ENCODE peak calls at places on chromosome 2, in five cellular contexts. L is body of pancreas, U is GM12865, H is skeletal muscle cell, S is astrocyte of the spinal cord. J is an unnamed sample.
A peak's percentile ranks its signal among the peaks of the same experiment; 100 is the strongest.

GRCh38 chr2:141791521-141791920 is 339.3 kb downstream of the LRP1B start:
- DNase-seq in S (no peak), U (no peak), H (no peak), L (no peak), J (no peak)

GRCh38 chr2:21779786-21780185 is 656.0 kb downstream of the TDRD15 start:
- DNase-seq in U (no peak), S (no peak), L (no peak), H (no peak), J (no peak)

GRCh38 chr2:85713836-85714235 is 19.7 kb downstream of the GNLY start:
- DNase-seq in H (no peak), L (no peak), S (no peak), U (no peak), J (no peak)

GRCh38 chr2:101450965-101451364 is 23.9 kb downstream of the RFX8 start:
- DNase-seq in S (no peak), H (no peak), L (no peak), U (no peak), J (no peak)

GRCh38 chr2:102044967-102045489 is 53.3 kb downstream of the IL1R2 start:
- DNase-seq in H (no peak), L (no peak), S (no peak), U (no peak), J (no peak)

GRCh38 chr2:138814123-138814883 is 34.1 kb upstream of the NXPH2 start:
- DNase-seq in U (peak; percentile 25), S (no peak), L (no peak), H (no peak), J (peak; percentile 3)

GRCh38 chr2:96602330-96602823 is 35.7 kb downstream of the KANSL3 start:
- DNase-seq in S (no peak), U (peak; percentile 20), L (peak; percentile 82), H (no peak), J (no peak)

GRCh38 chr2:204325468-204325867 is 219.8 kb upstream of the PARD3B start:
- DNase-seq in H (peak; percentile 48), S (peak; percentile 81), L (peak; percentile 61), U (peak; percentile 73), J (peak; percentile 79)

GRCh38 chr2:158687315-158687714 is 107.8 kb upstream of the DAPL1 start:
- DNase-seq in L (no peak), S (no peak), H (no peak), U (no peak), J (no peak)

GRCh38 chr2:239253264-239253663 is 147.6 kb downstream of the HDAC4 start:
- DNase-seq in S (no peak), L (no peak), U (peak; percentile 66), H (no peak), J (no peak)

GRCh38 chr2:217656366-217656765 is 346.4 kb downstream of the TNS1 start:
- DNase-seq in U (no peak), S (no peak), H (no peak), L (no peak), J (no peak)

GRCh38 chr2:138777996-138778395 is 2.2 kb downstream of the NXPH2 start:
- DNase-seq in U (no peak), S (peak; percentile 27), L (no peak), H (no peak), J (no peak)

GRCh38 chr2:232146294-232146693 is 184.8 kb downstream of the DIS3L2 start:
- DNase-seq in S (peak; percentile 29), L (no peak), H (no peak), U (no peak), J (peak; percentile 18)

GRCh38 chr2:217064234-217065103 is 204.6 kb upstream of the TNP1 start:
- DNase-seq in S (peak; percentile 93), L (no peak), U (peak; percentile 15), H (peak; percentile 92), J (peak; percentile 84)

GRCh38 chr2:10688921-10689807 is 611 bp downstream of the NOL10 start:
- DNase-seq in S (peak; percentile 4), U (no peak), L (peak; percentile 48), H (no peak), J (peak; percentile 32)

GRCh38 chr2:64326578-64327050 is 127.3 kb upstream of the LGALSL start:
- DNase-seq in S (no peak), U (no peak), H (no peak), L (no peak), J (no peak)

GRCh38 chr2:150681120-150681796 is 193.8 kb upstream of the RND3 start:
- DNase-seq in H (peak; percentile 82), L (no peak), U (no peak), S (peak; percentile 67), J (peak; percentile 97)

GRCh38 chr2:143347303-143347702 is 218.1 kb downstream of the ARHGAP15 start:
- DNase-seq in U (no peak), L (no peak), S (no peak), H (no peak), J (no peak)

GRCh38 chr2:114201781-114202180 is 240.7 kb upstream of the DPP10 start:
- DNase-seq in U (no peak), S (no peak), L (no peak), H (no peak), J (no peak)

GRCh38 chr2:152369176-152369860 is 34.3 kb downstream of the FMNL2 start:
- DNase-seq in H (peak; percentile 88), S (peak; percentile 89), U (no peak), L (no peak), J (peak; percentile 93)

DNA sequence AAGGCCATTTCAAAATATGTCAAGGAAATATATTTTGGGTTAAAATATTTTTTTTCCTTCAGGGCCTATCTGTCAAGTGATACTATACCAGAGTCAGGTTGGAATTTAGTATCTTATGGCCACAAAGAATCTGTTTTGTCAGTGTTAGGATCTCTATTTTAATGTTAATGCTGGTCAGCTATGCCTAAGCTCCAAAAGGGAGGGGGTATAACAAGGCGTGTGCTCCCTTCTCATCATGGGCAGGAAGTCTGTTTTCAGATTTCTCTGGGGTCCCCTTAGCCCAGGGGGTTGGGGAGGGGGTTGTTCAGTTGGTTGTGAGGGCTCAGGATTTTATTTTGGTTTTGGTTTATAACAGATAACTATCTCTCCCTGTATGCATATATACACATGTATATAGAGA is 126.4 kb downstream of the TMEM163 start:
- DNase-seq in L (no peak), U (no peak), S (no peak), H (no peak), J (no peak)
- H3K4me3 ChIP-seq in L (no peak overlapping the region), U (no peak overlapping the region), S (no peak overlapping the region), H (no peak overlapping the region), J (no peak overlapping the region)

DNA sequence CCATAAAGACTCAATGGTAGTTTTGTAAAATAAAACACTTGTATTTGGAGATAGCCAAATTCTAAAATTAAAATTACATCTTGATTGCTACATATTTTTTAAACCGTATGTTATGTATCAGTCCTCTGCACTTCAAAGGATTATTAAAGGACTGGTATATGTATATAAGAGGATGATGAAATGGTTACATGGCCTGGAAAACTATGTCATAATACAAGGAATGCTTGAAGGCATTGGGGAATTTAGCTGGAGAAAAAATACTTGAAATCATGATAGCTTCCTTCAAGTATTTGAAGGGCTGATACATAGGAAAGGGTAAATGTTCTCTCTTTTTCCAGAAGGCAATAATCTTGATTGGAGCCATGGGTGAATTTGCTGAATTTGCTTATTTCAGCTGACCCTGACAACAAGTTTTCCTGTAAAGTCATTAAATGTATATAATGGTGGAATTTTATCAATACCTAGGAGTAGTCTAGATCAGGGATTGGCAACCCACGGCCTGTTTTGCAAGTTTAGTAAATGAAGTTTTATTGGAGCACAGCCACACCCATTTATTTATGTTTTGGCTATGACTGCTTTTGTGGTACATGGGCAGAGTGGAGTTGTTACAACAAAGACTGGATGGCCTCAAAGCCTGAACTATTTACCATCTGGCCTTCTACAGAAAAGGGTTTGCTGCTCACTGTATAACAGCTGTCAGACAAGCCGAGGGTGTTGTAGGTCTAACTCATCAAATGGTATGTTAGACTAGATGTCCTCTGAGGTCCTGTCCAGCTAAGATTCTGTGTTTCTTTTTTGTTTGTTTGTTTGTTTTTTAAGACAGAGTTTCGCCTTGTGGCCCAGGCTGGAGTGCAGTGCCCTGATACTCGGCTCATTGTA is 34.4 kb downstream of the ACYP2 start:
- DNase-seq in H (peak; percentile 41), S (peak; percentile 1), U (no peak), L (no peak), J (peak; percentile 29)
- H3K4me3 ChIP-seq in H (no peak overlapping the region), S (no peak overlapping the region), U (no peak overlapping the region), L (no peak overlapping the region), J (no peak overlapping the region)

GRCh38 chr2:160837416-160837815 is 322.8 kb upstream of the TANK start:
- DNase-seq in S (no peak), U (no peak), L (no peak), H (no peak), J (no peak)

GRCh38 chr2:160838100-160838499 is 322.1 kb upstream of the TANK start:
- DNase-seq in L (no peak), S (no peak), U (no peak), H (no peak), J (no peak)

GRCh38 chr2:160835166-160835565 is 325.1 kb upstream of the TANK start:
- DNase-seq in U (no peak), S (no peak), H (no peak), L (no peak), J (no peak)

GRCh38 chr2:160838691-160839090 is 321.5 kb upstream of the TANK start:
- DNase-seq in U (no peak), H (no peak), L (no peak), S (no peak), J (no peak)

GRCh38 chr2:160836755-160837154 is 323.5 kb upstream of the TANK start:
- DNase-seq in H (peak; percentile 85), S (peak; percentile 93), L (no peak), U (no peak), J (peak; percentile 89)
- H3K4me3 ChIP-seq in H (no peak overlapping the region), S (no peak overlapping the region), L (no peak overlapping the region), U (no peak overlapping the region), J (no peak overlapping the region)

GRCh38 chr2:27736031-27736889 is 35.3 kb upstream of the MRPL33 start:
- DNase-seq in U (no peak), S (no peak), L (no peak), H (no peak), J (no peak)
- H3K4me3 ChIP-seq in U (no peak overlapping the region), S (no peak overlapping the region), L (no peak overlapping the region), H (no peak overlapping the region), J (peak overlapping the region; percentile 16)

DNA sequence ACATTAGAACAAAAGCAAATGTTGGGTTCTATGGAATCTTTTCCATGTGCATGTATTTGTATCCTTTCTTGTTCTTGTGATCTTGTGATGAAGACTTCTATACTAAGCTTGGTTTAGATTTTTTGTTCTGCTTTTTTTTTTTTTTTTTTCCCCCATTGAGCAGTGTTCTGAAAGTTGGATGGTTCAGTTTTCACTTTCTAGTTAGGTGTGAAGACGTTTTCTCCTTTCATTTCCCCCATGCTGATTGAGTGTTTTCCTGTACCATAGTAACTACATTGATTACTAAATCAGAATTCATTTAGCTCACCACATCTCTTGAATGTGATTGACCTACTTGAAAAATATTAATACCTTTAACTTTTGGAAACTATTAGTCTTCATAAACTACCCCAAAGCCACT is 34.1 kb downstream of the NOP58 start:
- DNase-seq in S (no peak), L (no peak), H (no peak), U (peak; percentile 68), J (no peak)
- H3K4me3 ChIP-seq in S (no peak overlapping the region), L (no peak overlapping the region), H (no peak overlapping the region), U (no peak overlapping the region), J (no peak overlapping the region)

J was measured in fibroblast of mammary gland.